ENCODE peak calls at places on chromosomes 12 and 14, in nine cellular contexts. D is RWPE1; F is HEK293T; R is B cell; K is Peyer's patch; L is stimulated activated naive B cell treated with anti-CD40 and anti-IgM and Interleukin-4, amounts not matched to agents 10 μg/mL and 1 μg/mL and 100 μg/mL, for 72 hours; V is GM03348; G is effector memory CD8-positive, alpha-beta T cell; P is HS-27A. O is an unnamed sample.

GRCh38 chr12:119020377-119021360 is 39.3 kb downstream of the SRRM4 start:
- DNase-seq in F (peak; percentile 69), D (no peak), L (no peak), R (no peak), P (no peak), K (no peak), G (no peak), V (no peak), O (no peak)

GRCh38 chr14:44081146-44081545 is 425.9 kb downstream of the FSCB start:
- DNase-seq in G (no peak), R (no peak), K (no peak), D (no peak), P (no peak), F (no peak), V (no peak), L (no peak), O (no peak)

GRCh38 chr14:89393346-89393745 is 23.7 kb downstream of the FOXN3 start:
- DNase-seq in F (no peak), R (no peak), D (no peak), G (no peak), L (no peak), V (no peak), P (no peak), K (no peak), O (no peak)

GRCh38 chr14:67940476-67940875 is 120.9 kb downstream of the RAD51B start:
- DNase-seq in L (no peak), V (no peak), F (no peak), G (no peak), K (no peak), P (no peak), D (no peak), R (no peak), O (no peak)

GRCh38 chr12:66090157-66090556 is 40.4 kb downstream of the LLPH start:
- DNase-seq in F (no peak), P (no peak), R (no peak), D (no peak), G (no peak), K (no peak), V (no peak), L (no peak), O (no peak)

GRCh38 chr12:81206425-81206824 is 128.5 kb downstream of the ACSS3 start:
- DNase-seq in L (no peak), K (no peak), D (no peak), G (no peak), R (no peak), V (no peak), P (no peak), F (no peak), O (no peak)

GRCh38 chr12:21500786-21501257 is 613 bp downstream of the RECQL start:
- DNase-seq in G (no peak), L (no peak), P (no peak), F (peak; percentile 4), V (no peak), K (no peak), D (no peak), R (no peak), O (no peak)

GRCh38 chr14:70832536-70833305 is 23.4 kb upstream of the MAP3K9 start:
- DNase-seq in L (no peak), D (no peak), P (no peak), R (no peak), G (no peak), F (no peak), V (no peak), K (no peak), O (no peak)

GRCh38 chr14:58816416-58817115 is 178.8 kb downstream of the DACT1 start:
- DNase-seq in D (no peak), G (no peak), K (no peak), F (no peak), L (no peak), R (no peak), V (no peak), P (no peak), O (no peak)

GRCh38 chr12:2251485-2252179 is 198.8 kb downstream of the CACNA1C start:
- DNase-seq in K (no peak), D (no peak), F (peak; percentile 45), V (peak; percentile 18), G (no peak), R (no peak), P (no peak), L (no peak), O (no peak)

GRCh38 chr12:11765817-11766794 is 116.6 kb downstream of the ETV6 start:
- DNase-seq in F (no peak), P (no peak), K (no peak), R (peak; percentile 72), D (no peak), G (no peak), L (peak; percentile 85), V (peak; percentile 83), O (no peak)

GRCh38 chr12:24661657-24662096 is 287.2 kb downstream of the BCAT1 start:
- DNase-seq in F (no peak), K (no peak), P (peak; percentile 38), G (no peak), D (no peak), R (no peak), L (no peak), V (no peak), O (peak; percentile 89)

GRCh38 chr12:92735131-92735721 is 32.4 kb downstream of the PLEKHG7 start:
- DNase-seq in L (no peak), P (no peak), V (peak; percentile 60), F (peak; percentile 16), D (peak; percentile 15), R (no peak), G (no peak), K (no peak), O (no peak)

GRCh38 chr12:1443421-1444141 is 150.8 kb downstream of the FBXL14 start:
- DNase-seq in G (no peak), P (peak; percentile 95), D (no peak), V (peak; percentile 50), R (no peak), F (no peak), K (no peak), L (no peak), O (no peak)

GRCh38 chr14:74945852-74946658 is 9.3 kb downstream of the PGF start:
- DNase-seq in K (peak; percentile 79), R (peak; percentile 72), P (no peak), V (peak; percentile 93), D (peak; percentile 72), L (peak; percentile 54), G (peak; percentile 77), F (peak; percentile 83), O (peak; percentile 75)

GRCh38 chr12:52291267-52291935 is at the start of gene KRT81:
- DNase-seq in P (no peak), K (no peak), G (no peak), V (no peak), D (no peak), F (no peak), R (no peak), L (no peak), O (no peak)

GRCh38 chr12:104790296-104791125 is 167.6 kb downstream of the SLC41A2 start:
- DNase-seq in K (peak; percentile 58), L (peak; percentile 12), V (peak; percentile 14), G (peak; percentile 20), F (peak; percentile 74), R (peak; percentile 45), P (no peak), D (peak; percentile 12), O (no peak)

GRCh38 chr12:103279444-103279843 is 216.3 kb downstream of the C12orf42 start:
- DNase-seq in R (no peak), P (no peak), D (no peak), K (no peak), F (no peak), G (no peak), V (no peak), L (no peak), O (no peak)

GRCh38 chr14:93752980-93753561 is 35.2 kb downstream of the PRIMA1 start:
- DNase-seq in K (peak; percentile 25), D (no peak), P (no peak), F (no peak), R (no peak), G (no peak), V (no peak), L (no peak), O (no peak)

GRCh38 chr14:93533864-93534263 is 103.1 kb downstream of the UNC79 start:
- DNase-seq in R (no peak), L (no peak), D (no peak), F (no peak), P (no peak), G (no peak), K (no peak), V (no peak), O (no peak)

GRCh38 chr14:93648440-93649168 is 139.7 kb downstream of the PRIMA1 start:
- DNase-seq in F (peak; percentile 19), G (no peak), P (no peak), V (no peak), R (no peak), D (peak; percentile 34), L (no peak), K (no peak), O (no peak)

GRCh38 chr12:94193623-94194022 is 45.2 kb downstream of the PLXNC1 start:
- DNase-seq in V (no peak), R (no peak), L (no peak), G (no peak), D (no peak), F (no peak), K (no peak), P (no peak), O (no peak)

GRCh38 chr14:77151245-77151644 is 9.7 kb upstream of the ZDHHC22 start:
- DNase-seq in F (peak; percentile 66), L (no peak), D (peak; percentile 44), P (no peak), G (no peak), V (peak; percentile 53), K (no peak), R (no peak), O (peak; percentile 27)

GRCh38 chr12:54634795-54635194 is at the start of gene LACRT:
- DNase-seq in V (no peak), F (no peak), D (no peak), P (no peak), R (no peak), G (no peak), L (no peak), K (no peak), O (no peak)

GRCh38 chr14:71322660-71323250 is 415.5 kb downstream of the PCNX1 start:
- DNase-seq in L (peak; percentile 35), P (no peak), V (peak; percentile 55), G (no peak), R (peak; percentile 67), K (no peak), D (peak; percentile 26), F (no peak), O (no peak)

GRCh38 chr14:96260341-96260821 is 4.4 kb downstream of the BDKRB1 start:
- DNase-seq in G (no peak), V (peak; percentile 73), L (no peak), K (no peak), D (no peak), R (no peak), F (no peak), P (no peak), O (no peak)

GRCh38 chr14:81437226-81437625 is 37.1 kb upstream of the STON2 start:
- DNase-seq in D (no peak), R (no peak), P (no peak), L (no peak), G (no peak), V (no peak), K (no peak), F (no peak), O (no peak)

GRCh38 chr12:69509308-69509736 is 39.1 kb downstream of the FRS2 start:
- DNase-seq in D (no peak), R (no peak), K (no peak), V (peak; percentile 59), G (no peak), L (no peak), F (no peak), P (no peak), O (no peak)

GRCh38 chr14:33682746-33683145 is 268.1 kb downstream of the EGLN3 start:
- DNase-seq in R (no peak), L (no peak), V (peak; percentile 73), D (peak; percentile 11), P (peak; percentile 68), F (no peak), K (no peak), G (no peak), O (no peak)

GRCh38 chr12:48972213-48973021 is 882 bp upstream of the WNT10B start:
- DNase-seq in V (no peak), F (no peak), K (no peak), D (no peak), L (peak; percentile 19), P (no peak), G (no peak), R (no peak), O (no peak)

GRCh38 chr12:110109037-110109836 is 14.9 kb upstream of the IFT81 start:
- DNase-seq in L (no peak), G (no peak), D (peak; percentile 69), R (no peak), V (peak; percentile 89), K (no peak), F (no peak), P (peak; percentile 69), O (peak; percentile 76)